ENCODE peak calls at places on chromosomes 6 and 20, in nine cellular contexts. W is kidney epithelial cell, V is ovary, D is Peyer's patch, O is adrenal gland, N is uterus, G is cardiac fibroblast, J is A549, B is AG10803. H is an unnamed sample.

GRCh38 chr6:104969108-104969507 is 12.2 kb downstream of the LIN28B start:
- DNase-seq in G (no peak), V (no peak), W (no peak), J (no peak), B (no peak), D (no peak), O (no peak), N (no peak), H (no peak)

GRCh38 chr6:43883698-43884659 is 114.0 kb downstream of the VEGFA start:
- DNase-seq in N (no peak), J (no peak), B (no peak), D (no peak), G (peak), V (no peak), W (no peak), O (no peak), H (no peak)

GRCh38 chr6:135675026-135675425 is 176.5 kb upstream of the PDE7B start:
- DNase-seq in G (no peak), V (no peak), N (no peak), J (no peak), B (no peak), W (no peak), D (no peak), O (no peak), H (no peak)

GRCh38 chr20:3330046-3330741 is 77.3 kb downstream of the DNAAF9 start:
- DNase-seq in N (no peak), W (no peak), G (peak), B (peak), J (peak), O (no peak), D (no peak), V (no peak), H (peak)

GRCh38 chr6:6696867-6697531 is 108.5 kb downstream of the LY86 start:
- DNase-seq in V (peak), N (no peak), J (peak), D (peak), O (peak), W (no peak), G (peak), B (peak), H (no peak)

GRCh38 chr6:169501128-169501527 is 200.7 kb downstream of the WDR27 start:
- DNase-seq in B (no peak), N (no peak), G (no peak), J (no peak), V (no peak), O (no peak), W (no peak), D (no peak), H (no peak)

GRCh38 chr20:15627089-15627488 is 946.2 kb downstream of the KIF16B start:
- DNase-seq in O (no peak), J (no peak), D (no peak), B (no peak), W (no peak), N (no peak), V (no peak), G (no peak), H (no peak)

GRCh38 chr6:100116409-100117194 is 122.6 kb upstream of the MCHR2 start:
- DNase-seq in N (no peak), W (peak), B (peak), D (no peak), O (peak), J (peak), G (peak), V (no peak), H (peak)

GRCh38 chr6:127518710-127519468 is at the start of gene MTCL3:
- DNase-seq in O (peak), N (no peak), D (no peak), W (peak), V (no peak), G (peak), J (peak), B (peak), H (no peak)
- H3K4me3 ChIP-seq in O (no peak), N (peak), D (no peak), W (peak), V (no peak), G (peak), J (peak), B (peak), H (peak)

DNA sequence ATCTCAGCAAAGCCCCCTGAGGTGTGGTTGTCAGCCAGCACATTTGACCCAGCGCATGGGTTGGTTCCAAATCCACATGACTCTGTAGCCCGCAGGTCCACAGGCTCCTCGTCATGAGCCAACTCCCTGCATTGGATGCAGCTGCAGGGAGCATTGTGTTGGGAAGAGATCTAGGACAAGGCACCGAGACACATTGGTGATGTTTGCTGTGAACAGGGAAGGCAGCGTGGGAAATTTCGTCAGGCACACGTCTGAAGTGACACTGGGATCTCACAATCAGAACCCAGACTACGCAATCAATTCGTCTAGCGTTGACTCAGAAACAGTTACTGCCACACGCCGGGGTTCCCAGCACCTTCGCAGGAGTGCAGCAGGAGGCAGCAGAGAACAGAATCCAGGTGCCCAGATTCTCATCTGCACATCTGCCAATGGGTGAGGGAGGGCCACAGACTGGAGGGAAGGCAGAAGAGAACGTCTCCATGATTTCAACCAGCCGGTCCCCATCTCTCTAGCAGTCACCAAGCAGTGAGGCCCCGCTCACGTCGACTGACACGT is 177.0 kb downstream of the TTLL2 start:
- DNase-seq in V (no peak), D (peak), W (no peak), O (no peak), N (peak), J (peak), G (peak), B (no peak), H (no peak)
- TF ChIP-seq CTCF in V (no peak), D (peak), W (peak), O (no peak), N (peak), J (peak), G (no peak), B (no peak), H (no peak)

GRCh38 chr6:116101298-116101718 is 655 bp downstream of the NT5DC1 start:
- DNase-seq in N (peak), D (peak), V (no peak), G (no peak), W (no peak), B (no peak), J (no peak), O (peak), H (no peak)

GRCh38 chr6:116096979-116097816 is 3.5 kb upstream of the NT5DC1 start:
- DNase-seq in D (no peak), B (peak), N (no peak), G (peak), W (no peak), J (no peak), V (no peak), O (no peak), H (no peak)

GRCh38 chr6:116101790-116102189 is 1.1 kb downstream of the NT5DC1 start:
- DNase-seq in W (no peak), G (no peak), J (no peak), V (no peak), N (no peak), O (no peak), D (no peak), B (no peak), H (no peak)

GRCh38 chr6:116100419-116101297 is at the start of gene NT5DC1:
- DNase-seq in B (peak), O (peak), J (peak), W (peak), V (peak), G (peak), D (peak), N (peak), H (no peak)

GRCh38 chr6:116099036-116099435 is 1.6 kb upstream of the NT5DC1 start:
- DNase-seq in J (no peak), G (no peak), W (no peak), B (no peak), V (no peak), D (no peak), O (no peak), N (no peak), H (no peak)
- H3K4me3 ChIP-seq in J (no peak), G (no peak), W (no peak), B (no peak), V (no peak), D (no peak), O (no peak), N (no peak), H (no peak)

DNA sequence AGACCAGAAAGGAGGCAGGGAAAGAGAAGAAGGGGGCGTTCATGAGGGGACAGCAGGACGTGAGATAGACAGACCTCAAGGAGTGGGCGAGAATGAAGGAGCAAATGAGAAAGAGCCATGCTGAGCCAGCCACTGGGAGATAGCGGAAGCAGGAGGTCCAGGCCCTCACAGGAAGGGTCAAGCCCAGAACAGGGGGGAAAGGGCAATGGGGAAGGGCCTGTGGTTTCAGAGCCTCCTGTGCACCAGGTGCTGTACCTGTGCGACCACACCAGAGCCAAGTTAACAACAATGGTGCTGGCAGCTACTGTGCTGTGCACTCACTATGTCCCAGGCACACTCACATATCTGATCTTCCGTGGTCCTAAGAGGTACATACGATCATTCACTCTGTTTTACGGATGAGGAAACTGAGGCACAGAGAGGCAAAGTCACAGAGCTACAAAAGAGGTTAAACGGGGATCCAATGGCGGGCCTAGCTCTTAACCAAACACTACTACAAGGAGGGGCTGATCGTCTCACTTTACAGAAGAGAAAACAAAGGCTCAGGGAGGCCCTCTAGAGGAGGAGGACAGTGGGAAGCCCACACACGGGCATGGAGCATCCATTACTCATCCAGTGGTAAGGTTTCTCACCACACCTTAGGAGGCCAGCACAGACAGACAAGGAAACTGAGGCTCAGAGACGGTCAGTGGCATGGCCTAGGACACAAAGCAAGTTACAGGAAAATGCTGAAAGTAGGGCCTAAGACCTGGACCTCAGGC is 129.1 kb downstream of the PREX1 start:
- DNase-seq in D (no peak), B (no peak), G (no peak), W (no peak), J (no peak), N (no peak), O (no peak), V (no peak), H (no peak)
- TF ChIP-seq CTCF in D (no peak), B (no peak), G (no peak), W (no peak), J (no peak), N (no peak), O (no peak), V (no peak), H (peak)

DNA sequence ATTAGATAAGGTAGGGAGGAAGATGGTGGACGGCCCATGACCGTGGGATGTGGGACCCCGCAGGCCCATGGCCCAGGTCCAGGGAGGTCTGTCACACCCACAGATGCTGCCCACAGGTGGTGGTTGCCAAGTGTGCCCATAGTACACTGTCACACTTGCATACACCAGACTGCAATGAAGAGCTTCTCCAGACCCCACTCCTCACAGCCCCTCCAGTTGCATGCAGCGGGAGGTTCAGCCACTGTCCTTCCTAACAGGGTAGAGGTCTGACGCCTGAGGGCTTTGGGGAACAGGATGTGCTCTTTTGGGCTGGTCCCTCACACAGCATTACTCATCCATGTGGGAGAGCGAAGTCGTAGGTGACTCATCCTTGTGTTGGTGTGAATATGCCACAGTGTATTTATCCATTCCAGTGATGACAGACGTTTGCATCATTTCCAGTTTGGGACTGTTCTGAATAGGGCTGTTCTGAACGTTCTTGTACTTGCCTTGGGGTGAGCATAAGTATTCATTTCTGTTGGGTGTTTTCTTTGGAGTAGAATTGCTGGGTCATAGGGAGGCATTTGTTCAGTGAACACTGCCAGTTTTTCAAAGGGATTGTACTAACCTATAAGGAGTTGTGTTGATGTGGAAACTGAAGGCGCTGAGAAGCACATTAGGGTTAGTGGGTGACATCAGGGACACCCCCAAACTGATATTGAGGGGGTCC is 10.1 kb upstream of the PYGB start:
- DNase-seq in O (peak), G (peak), N (peak), J (peak), D (peak), V (no peak), W (peak), B (peak), H (peak)
- H3K4me3 ChIP-seq in O (no peak), G (peak), N (no peak), J (no peak), D (no peak), V (no peak), W (no peak), B (no peak), H (no peak)

GRCh38 chr6:74899416-74899815 is 306.4 kb downstream of the COL12A1 start:
- DNase-seq in V (no peak), G (peak), B (peak), N (no peak), W (no peak), J (peak), D (no peak), O (no peak), H (no peak)
- TF ChIP-seq CTCF in V (no peak), G (peak), B (no peak), N (no peak), W (no peak), J (no peak), D (no peak), O (no peak), H (peak)

GRCh38 chr6:35216412-35216732 is 2.6 kb downstream of the SCUBE3 start:
- DNase-seq in N (no peak), O (no peak), V (no peak), B (peak), J (no peak), D (no peak), G (no peak), W (no peak), H (no peak)

GRCh38 chr6:35214869-35215664 is 1.3 kb downstream of the SCUBE3 start:
- DNase-seq in D (no peak), B (no peak), G (no peak), J (no peak), O (no peak), V (no peak), W (no peak), N (no peak), H (no peak)

GRCh38 chr6:35215665-35216411 is 2.1 kb downstream of the SCUBE3 start:
- DNase-seq in O (no peak), D (no peak), N (no peak), W (no peak), B (no peak), G (no peak), V (no peak), J (no peak), H (no peak)

GRCh38 chr6:35213161-35213823 is 464 bp upstream of the SCUBE3 start:
- DNase-seq in B (no peak), N (no peak), G (no peak), W (no peak), D (no peak), J (no peak), V (no peak), O (no peak), H (no peak)

GRCh38 chr6:35213824-35214756 is at the start of gene SCUBE3:
- DNase-seq in W (no peak), G (peak), O (no peak), V (peak), D (no peak), N (no peak), J (no peak), B (peak), H (no peak)
- H3K4me3 ChIP-seq in W (peak), G (peak), O (peak), V (peak), D (peak), N (peak), J (peak), B (peak), H (peak)

GRCh38 chr20:21046413-21047070 is 59.6 kb downstream of the LINC00237 start:
- DNase-seq in J (no peak), V (no peak), B (no peak), G (no peak), O (no peak), W (no peak), D (no peak), N (no peak), H (no peak)

GRCh38 chr20:21050710-21051109 is 55.4 kb downstream of the LINC00237 start:
- DNase-seq in V (no peak), O (no peak), B (no peak), W (no peak), J (no peak), G (no peak), N (no peak), D (no peak), H (no peak)

GRCh38 chr20:21052241-21052640 is 53.9 kb downstream of the LINC00237 start:
- DNase-seq in D (no peak), B (no peak), O (no peak), N (no peak), G (no peak), W (no peak), J (no peak), V (no peak), H (no peak)

GRCh38 chr20:21047981-21048380 is 58.2 kb downstream of the LINC00237 start:
- DNase-seq in B (no peak), J (no peak), O (no peak), G (no peak), V (no peak), N (no peak), W (no peak), D (no peak), H (no peak)

GRCh38 chr20:21048841-21049273 is 57.3 kb downstream of the LINC00237 start:
- DNase-seq in B (peak), D (peak), W (no peak), V (no peak), G (peak), N (no peak), J (peak), O (peak), H (no peak)
- TF ChIP-seq CTCF in B (peak), D (peak), W (peak), V (no peak), G (peak), N (no peak), J (peak), O (peak), H (peak)

GRCh38 chr6:158284340-158285210 is 27.7 kb upstream of the TULP4 start:
- DNase-seq in D (no peak), G (peak), O (no peak), V (no peak), J (peak), W (no peak), N (peak), B (peak), H (peak)
- H3K4me3 ChIP-seq in D (no peak), G (no peak), O (no peak), V (no peak), J (peak), W (no peak), N (no peak), B (no peak), H (no peak)